ENCODE peak calls at places on chromosomes 3 and 15, in four cellular contexts. R is GM06990, O is Peyer's patch, M is adrenal gland. I is an unnamed sample.

GRCh38 chr3:42682301-42683070 is 2.9 kb upstream of the KLHL40 start:
- DNase-seq in R (no peak), O (no peak), M (no peak), I (no peak)

GRCh38 chr15:53829471-53829870 is 70.0 kb upstream of the WDR72 start:
- DNase-seq in R (no peak), O (no peak), M (no peak), I (no peak)

GRCh38 chr3:99648091-99648490 is 9.7 kb downstream of the COL8A1 start:
- DNase-seq in O (no peak), R (no peak), M (no peak), I (no peak)

GRCh38 chr3:53845103-53845880 is 927 bp downstream of the CHDH start:
- DNase-seq in O (no peak), R (no peak), M (peak; percentile 78), I (peak; percentile 64)

GRCh38 chr15:77002954-77003912 is 8.3 kb downstream of the PSTPIP1 start:
- DNase-seq in R (peak; percentile 58), M (peak; percentile 54), O (peak; percentile 92), I (peak; percentile 69)

GRCh38 chr3:175893566-175893965 is 1034.4 kb downstream of the NAALADL2 start:
- DNase-seq in O (no peak), M (no peak), R (no peak), I (no peak)

GRCh38 chr3:66644549-66644948 is 143.7 kb upstream of the LRIG1 start:
- DNase-seq in O (no peak), M (no peak), R (no peak), I (no peak)

GRCh38 chr15:76217029-76217866 is 94.0 kb downstream of the ETFA start:
- DNase-seq in M (no peak), R (no peak), O (no peak), I (no peak)

GRCh38 chr3:98901032-98901464 is 447 bp downstream of the DCBLD2 start:
- DNase-seq in O (peak; percentile 50), R (peak; percentile 59), M (peak; percentile 63), I (peak; percentile 43)

GRCh38 chr15:70375586-70375985 is 277.9 kb upstream of the TLE3 start:
- DNase-seq in R (no peak), O (no peak), M (no peak), I (no peak)

GRCh38 chr3:72085036-72085435 is 300.1 kb upstream of the PROK2 start:
- DNase-seq in M (no peak), O (no peak), R (no peak), I (no peak)

GRCh38 chr3:167115331-167115934 is 264.7 kb downstream of the ZBBX start:
- DNase-seq in O (no peak), M (no peak), R (no peak), I (no peak)

GRCh38 chr3:39843440-39843839 is 34.0 kb downstream of the MYRIP start:
- DNase-seq in M (no peak), R (no peak), O (no peak), I (no peak)

GRCh38 chr3:178295257-178295912 is 240.9 kb upstream of the KCNMB2 start:
- DNase-seq in O (no peak), M (no peak), R (no peak), I (no peak)

GRCh38 chr15:88331291-88331690 is 74.8 kb upstream of the NTRK3 start:
- DNase-seq in M (peak; percentile 24), O (peak; percentile 48), R (peak; percentile 14), I (peak; percentile 63)

GRCh38 chr3:133575121-133575520 is 1.6 kb downstream of the CDV3 start:
- DNase-seq in R (no peak), O (no peak), M (no peak), I (no peak)

GRCh38 chr3:139654637-139655365 is 23.0 kb downstream of the NMNAT3 start:
- DNase-seq in O (peak; percentile 56), M (no peak), R (no peak), I (no peak)

GRCh38 chr3:79396595-79396994 is 371.2 kb downstream of the ROBO1 start:
- DNase-seq in O (no peak), M (no peak), R (no peak), I (no peak)

GRCh38 chr3:48989126-48989795 is 780 bp upstream of the P4HTM start:
- DNase-seq in M (no peak), R (no peak), O (no peak), I (no peak)

GRCh38 chr3:121072128-121072527 is 164.1 kb downstream of the STXBP5L start:
- DNase-seq in O (no peak), M (no peak), R (no peak), I (no peak)

GRCh38 chr3:63096248-63097058 is 181.7 kb upstream of the SYNPR start:
- DNase-seq in R (no peak), M (no peak), O (no peak), I (no peak)

GRCh38 chr15:43912991-43913927 is 86.5 kb downstream of the WDR76 start:
- DNase-seq in M (peak; percentile 65), O (no peak), R (no peak), I (no peak)

GRCh38 chr3:134864644-134865043 is 69.6 kb downstream of the EPHB1 start:
- DNase-seq in M (peak; percentile 28), O (no peak), R (no peak), I (no peak)

GRCh38 chr15:77402740-77403379 is 17.0 kb downstream of the PEAK1 start:
- DNase-seq in O (no peak), M (no peak), R (no peak), I (peak; percentile 38)

GRCh38 chr3:27110020-27110419 is 259.2 kb downstream of the NEK10 start:
- DNase-seq in M (no peak), R (no peak), O (no peak), I (no peak)

GRCh38 chr3:27108322-27108721 is 260.9 kb downstream of the NEK10 start:
- DNase-seq in M (no peak), R (no peak), O (no peak), I (no peak)

DNA sequence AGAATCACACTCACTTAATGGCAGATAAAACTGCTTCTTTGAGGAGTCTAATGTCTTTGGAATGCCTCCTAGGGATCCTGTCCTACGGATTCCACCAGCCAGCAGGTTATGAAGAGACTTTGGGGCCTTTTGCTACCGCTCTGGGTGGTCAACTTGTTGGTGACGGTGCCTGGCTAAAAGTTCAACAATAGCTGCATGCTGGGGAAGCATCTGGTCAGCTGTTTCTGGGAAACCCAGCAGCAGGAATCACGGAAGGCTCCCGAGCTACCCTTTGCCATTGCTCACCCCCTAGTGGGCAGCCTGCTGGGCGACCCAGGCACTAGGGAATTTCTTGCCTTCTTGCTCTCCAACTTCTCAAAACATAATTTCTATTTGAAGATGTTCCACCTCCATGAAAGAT is 263.3 kb downstream of the NEK10 start:
- DNase-seq in M (no peak), O (no peak), R (no peak), I (no peak)
- TF ChIP-seq CTCF in M (no peak), O (no peak), R (no peak), I (no peak)

DNA sequence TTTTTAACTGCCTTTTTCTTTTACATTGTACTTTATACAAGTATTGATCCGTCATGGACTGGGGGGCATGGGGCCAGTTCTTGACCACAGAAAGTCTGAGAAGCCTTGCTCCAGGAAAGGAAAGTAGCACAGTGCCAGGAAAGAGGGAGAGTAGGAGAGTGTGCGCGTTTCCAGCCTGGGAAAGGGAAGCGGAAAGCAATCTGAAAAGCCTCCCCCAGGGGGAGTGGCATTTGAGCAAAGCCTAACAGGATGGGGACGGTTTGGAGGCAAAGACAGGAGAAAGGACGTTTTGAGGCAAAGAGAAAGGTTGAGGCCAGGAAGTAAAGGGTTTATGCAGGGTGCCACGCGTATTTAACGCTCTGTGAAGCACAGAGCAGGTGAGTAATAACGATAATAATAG is 116.9 kb downstream of the RORA start:
- DNase-seq in M (no peak), O (no peak), R (no peak), I (no peak)
- TF ChIP-seq CTCF in M (no peak), O (no peak), R (no peak), I (no peak)

GRCh38 chr15:73992594-73992898 is 451 bp upstream of the STOML1 start:
- DNase-seq in M (no peak), O (no peak), R (no peak), I (no peak)
- TF ChIP-seq CTCF in M (no peak), O (no peak), R (no peak), I (no peak)

GRCh38 chr3:12947504-12948369 is 106.4 kb upstream of the RPL32 start:
- DNase-seq in M (peak; percentile 66), O (peak; percentile 62), R (no peak), I (no peak)
- TF ChIP-seq CTCF in M (no peak), O (no peak), R (no peak), I (no peak)

DNA sequence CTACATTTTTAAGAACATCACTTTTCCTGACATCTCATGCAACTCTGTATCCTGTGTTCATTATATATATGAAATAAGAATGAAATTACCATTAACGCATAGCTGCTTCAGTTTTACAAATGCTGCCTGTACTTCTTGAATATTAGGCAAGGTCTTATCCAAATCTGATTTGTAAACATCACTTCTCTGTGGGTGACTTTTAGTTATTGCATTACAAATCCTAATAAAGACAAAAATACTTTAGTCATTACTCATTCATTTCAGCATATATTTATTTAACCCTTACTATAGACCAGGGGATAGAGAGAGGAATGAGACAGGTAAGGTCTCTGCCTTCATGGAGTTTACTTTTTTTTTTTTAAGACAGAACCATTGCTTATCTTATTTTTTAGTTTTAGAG is 36.8 kb downstream of the MTMR10 start:
- DNase-seq in O (no peak), R (no peak), M (no peak), I (no peak)
- TF ChIP-seq CTCF in O (no peak), R (no peak), M (no peak), I (no peak)

GRCh38 chr3:127307431-127307830 is 19.6 kb upstream of the PRR20G start:
- DNase-seq in O (no peak), R (no peak), M (no peak), I (peak; percentile 44)
- TF ChIP-seq CTCF in O (no peak), R (no peak), M (no peak), I (no peak)

GRCh38 chr3:37024092-37024491 is 30.8 kb downstream of the MLH1 start:
- DNase-seq in O (no peak), M (no peak), R (no peak), I (no peak)
- TF ChIP-seq CTCF in O (peak; percentile 51), M (peak; percentile 29), R (peak; percentile 24), I (peak; percentile 32)